ENCODE peak calls at places on chromosomes 16 and 17, in nine cellular contexts. One of them, this sample, is unnamed.

GRCh38 chr16:31177136-31177535 is 2.8 kb upstream of the FUS start:
- DNase-seq in IMR-90: peak
- DNase-seq in A549: no peak
- DNase-seq in RCC 7860: peak
- DNase-seq in stromal cell of bone marrow: no peak
- DNase-seq in tibial nerve: no peak
- DNase-seq in stimulated activated CD8-positive, alpha-beta memory T cell treated with anti-CD3 and anti-CD28 coated beads, Interleukin-15, amount 100 ng/mL, for 24 hours: no peak
- DNase-seq in AG08395: no peak
- DNase-seq in effector CD4-positive, alpha-beta T cell: peak
- DNase-seq in this sample: no peak

GRCh38 chr17:74862108-74862901 is 2.6 kb upstream of the GRIN2C start:
- DNase-seq in IMR-90: peak
- DNase-seq in A549: peak
- DNase-seq in RCC 7860: no peak
- DNase-seq in stromal cell of bone marrow: no peak
- DNase-seq in tibial nerve: no peak
- DNase-seq in stimulated activated CD8-positive, alpha-beta memory T cell treated with anti-CD3 and anti-CD28 coated beads, Interleukin-15, amount 100 ng/mL, for 24 hours: peak
- DNase-seq in AG08395: peak
- DNase-seq in effector CD4-positive, alpha-beta T cell: peak
- DNase-seq in this sample: peak

GRCh38 chr17:63274156-63274555 is 171.9 kb downstream of the CYB561 start:
- DNase-seq in IMR-90: peak
- DNase-seq in A549: no peak
- DNase-seq in RCC 7860: peak
- DNase-seq in stromal cell of bone marrow: peak
- DNase-seq in tibial nerve: no peak
- DNase-seq in stimulated activated CD8-positive, alpha-beta memory T cell treated with anti-CD3 and anti-CD28 coated beads, Interleukin-15, amount 100 ng/mL, for 24 hours: no peak
- DNase-seq in AG08395: peak
- DNase-seq in effector CD4-positive, alpha-beta T cell: no peak
- DNase-seq in this sample: no peak

GRCh38 chr17:78974635-78975591 is 4.8 kb downstream of the LGALS3BP start:
- DNase-seq in IMR-90: peak
- DNase-seq in A549: peak
- DNase-seq in RCC 7860: no peak
- DNase-seq in stromal cell of bone marrow: peak
- DNase-seq in tibial nerve: peak
- DNase-seq in stimulated activated CD8-positive, alpha-beta memory T cell treated with anti-CD3 and anti-CD28 coated beads, Interleukin-15, amount 100 ng/mL, for 24 hours: no peak
- DNase-seq in AG08395: peak
- DNase-seq in effector CD4-positive, alpha-beta T cell: no peak
- DNase-seq in this sample: peak

GRCh38 chr17:82200743-82201497 is 11.7 kb downstream of the CCDC57 start:
- DNase-seq in IMR-90: no peak
- DNase-seq in A549: no peak
- DNase-seq in RCC 7860: no peak
- DNase-seq in stromal cell of bone marrow: no peak
- DNase-seq in tibial nerve: no peak
- DNase-seq in stimulated activated CD8-positive, alpha-beta memory T cell treated with anti-CD3 and anti-CD28 coated beads, Interleukin-15, amount 100 ng/mL, for 24 hours: no peak
- DNase-seq in AG08395: no peak
- DNase-seq in effector CD4-positive, alpha-beta T cell: peak
- DNase-seq in this sample: no peak

GRCh38 chr16:7421578-7421977 is 88.9 kb downstream of the RBFOX1 start:
- DNase-seq in IMR-90: no peak
- DNase-seq in A549: no peak
- DNase-seq in RCC 7860: no peak
- DNase-seq in stromal cell of bone marrow: no peak
- DNase-seq in tibial nerve: no peak
- DNase-seq in stimulated activated CD8-positive, alpha-beta memory T cell treated with anti-CD3 and anti-CD28 coated beads, Interleukin-15, amount 100 ng/mL, for 24 hours: no peak
- DNase-seq in AG08395: no peak
- DNase-seq in effector CD4-positive, alpha-beta T cell: no peak
- DNase-seq in this sample: no peak

GRCh38 chr17:34383225-34383615 is 20.2 kb upstream of the CCL1 start:
- DNase-seq in IMR-90: no peak
- DNase-seq in A549: no peak
- DNase-seq in RCC 7860: no peak
- DNase-seq in stromal cell of bone marrow: no peak
- DNase-seq in tibial nerve: no peak
- DNase-seq in stimulated activated CD8-positive, alpha-beta memory T cell treated with anti-CD3 and anti-CD28 coated beads, Interleukin-15, amount 100 ng/mL, for 24 hours: no peak
- DNase-seq in AG08395: no peak
- DNase-seq in effector CD4-positive, alpha-beta T cell: no peak
- DNase-seq in this sample: no peak

GRCh38 chr16:9012848-9013507 is 49.3 kb upstream of the USP7 start:
- DNase-seq in IMR-90: no peak
- DNase-seq in A549: no peak
- DNase-seq in RCC 7860: no peak
- DNase-seq in stromal cell of bone marrow: no peak
- DNase-seq in tibial nerve: no peak
- DNase-seq in stimulated activated CD8-positive, alpha-beta memory T cell treated with anti-CD3 and anti-CD28 coated beads, Interleukin-15, amount 100 ng/mL, for 24 hours: no peak
- DNase-seq in AG08395: no peak
- DNase-seq in effector CD4-positive, alpha-beta T cell: no peak
- DNase-seq in this sample: no peak

This sample was measured in left colon.